ENCODE peak calls at places on chromosomes 4 and X, in nine cellular contexts. O is kidney; V is mucosa of descending colon; J is HCEC 1CT; C is BE2C; L is colonic mucosa; U is C1 segment of cervical spinal cord; A is AG09309; S is stimulated activated CD4-positive, alpha-beta T cell treated with anti-CD3 and anti-CD28 coated beads, Interleukin-1b, Interleukin-23, amount 100 ng/mL, for 48 hours. Y is an unnamed sample.
A peak's percentile ranks its signal among the peaks of the same experiment; 100 is the strongest.

GRCh38 chrX:102043380-102043779 is 82.1 kb upstream of the TCEAL2 start:
- DNase-seq in O (no peak), V (no peak), J (no peak), C (no peak), L (no peak), U (no peak), A (no peak), S (no peak), Y (no peak)

GRCh38 chr4:140621161-140621560 is 52.4 kb upstream of the UCP1 start:
- DNase-seq in O (no peak), V (no peak), J (no peak), C (no peak), L (no peak), U (no peak), A (no peak), S (no peak), Y (no peak)

GRCh38 chr4:63226236-63226635 is 1183.0 kb downstream of the TECRL start:
- DNase-seq in O (no peak), V (no peak), J (no peak), C (no peak), L (no peak), U (no peak), A (no peak), S (no peak), Y (no peak)

GRCh38 chr4:2433609-2434350 is 15.0 kb downstream of the CFAP99 start:
- DNase-seq in O (peak; percentile 73), V (no peak), J (no peak), C (no peak), L (no peak), U (peak; percentile 63), A (no peak), S (no peak), Y (no peak)

GRCh38 chrX:53089224-53089842 is 4.6 kb upstream of the KANTR start:
- DNase-seq in O (no peak), V (no peak), J (peak; percentile 54), C (peak; percentile 40), L (peak; percentile 60), U (no peak), A (peak; percentile 42), S (no peak), Y (no peak)

GRCh38 chrX:12702509-12703091 is 88.6 kb upstream of the PRPS2 start:
- DNase-seq in O (no peak), V (no peak), J (no peak), C (peak; percentile 33), L (no peak), U (no peak), A (no peak), S (peak; percentile 1), Y (no peak)

GRCh38 chr4:184805462-184806245 is 20.1 kb downstream of the ACSL1 start:
- DNase-seq in O (peak; percentile 89), V (peak; percentile 84), J (no peak), C (peak; percentile 38), L (peak; percentile 88), U (peak; percentile 54), A (no peak), S (no peak), Y (no peak)

GRCh38 chr4:84324850-84325249 is 174.2 kb downstream of the NKX6-1 start:
- DNase-seq in O (no peak), V (no peak), J (no peak), C (peak; percentile 92), L (no peak), U (peak; percentile 2), A (no peak), S (no peak), Y (no peak)

GRCh38 chrX:26871967-26872366 is 591.2 kb downstream of the PPP4R3C start:
- DNase-seq in O (no peak), V (no peak), J (no peak), C (no peak), L (no peak), U (no peak), A (no peak), S (no peak), Y (no peak)

GRCh38 chr4:15002659-15003440 is 569 bp downstream of the CPEB2 start:
- DNase-seq in O (peak; percentile 94), V (peak; percentile 88), J (peak; percentile 61), C (peak; percentile 74), L (peak; percentile 82), U (peak; percentile 77), A (no peak), S (peak; percentile 69), Y (no peak)

GRCh38 chrX:122579036-122579435 is 605.0 kb upstream of the GRIA3 start:
- DNase-seq in O (no peak), V (no peak), J (no peak), C (no peak), L (no peak), U (no peak), A (no peak), S (no peak), Y (no peak)